ENCODE peak calls at places on chromosomes 1 and 21, in five cellular contexts. One of them, this sample, is unnamed.

GRCh38 chr1:198904356-198904755 is 265.5 kb downstream of the PTPRC start:
- DNase-seq in caudate nucleus: no peak
- DNase-seq in breast epithelium: no peak
- DNase-seq in aorta: no peak
- DNase-seq in left ventricle myocardium inferior: no peak
- DNase-seq in this sample: no peak

GRCh38 chr1:15730936-15731335 is 5.1 kb upstream of the SLC25A34 start:
- DNase-seq in caudate nucleus: no peak
- DNase-seq in breast epithelium: no peak
- DNase-seq in aorta: no peak
- DNase-seq in left ventricle myocardium inferior: no peak
- DNase-seq in this sample: no peak

GRCh38 chr1:46687910-46688509 is 16.4 kb downstream of the TEX38 start:
- DNase-seq in caudate nucleus: no peak
- DNase-seq in breast epithelium: no peak
- DNase-seq in aorta: no peak
- DNase-seq in left ventricle myocardium inferior: no peak
- DNase-seq in this sample: no peak

GRCh38 chr1:194647118-194647517 is 1460.7 kb upstream of the B3GALT2 start:
- DNase-seq in caudate nucleus: no peak
- DNase-seq in breast epithelium: no peak
- DNase-seq in aorta: no peak
- DNase-seq in left ventricle myocardium inferior: no peak
- DNase-seq in this sample: no peak

GRCh38 chr1:78676347-78676982 is 26.8 kb downstream of the IFI44 start:
- DNase-seq in caudate nucleus: no peak
- DNase-seq in breast epithelium: no peak
- DNase-seq in aorta: no peak
- DNase-seq in left ventricle myocardium inferior: no peak
- DNase-seq in this sample: no peak

GRCh38 chr1:13619909-13620308 is 36.3 kb downstream of the PDPN start:
- DNase-seq in caudate nucleus: no peak
- DNase-seq in breast epithelium: peak
- DNase-seq in aorta: no peak
- DNase-seq in left ventricle myocardium inferior: no peak
- DNase-seq in this sample: no peak

GRCh38 chr1:151718011-151718431 is 1.4 kb upstream of the CELF3 start:
- DNase-seq in caudate nucleus: no peak
- DNase-seq in breast epithelium: no peak
- DNase-seq in aorta: no peak
- DNase-seq in left ventricle myocardium inferior: peak
- DNase-seq in this sample: no peak

GRCh38 chr1:41645062-41645461 is 160.6 kb upstream of the EDN2 start:
- DNase-seq in caudate nucleus: no peak
- DNase-seq in breast epithelium: no peak
- DNase-seq in aorta: no peak
- DNase-seq in left ventricle myocardium inferior: no peak
- DNase-seq in this sample: no peak

GRCh38 chr1:21329209-21329844 is 39.1 kb upstream of the ECE1 start:
- DNase-seq in caudate nucleus: peak
- DNase-seq in breast epithelium: no peak
- DNase-seq in aorta: no peak
- DNase-seq in left ventricle myocardium inferior: no peak
- DNase-seq in this sample: no peak

GRCh38 chr1:53289050-53289429 is 38.8 kb downstream of the LRP8 start:
- DNase-seq in caudate nucleus: no peak
- DNase-seq in breast epithelium: no peak
- DNase-seq in aorta: no peak
- DNase-seq in left ventricle myocardium inferior: no peak
- DNase-seq in this sample: no peak

GRCh38 chr1:61403863-61404615 is 320.9 kb downstream of the TM2D1 start:
- DNase-seq in caudate nucleus: no peak
- DNase-seq in breast epithelium: no peak
- DNase-seq in aorta: no peak
- DNase-seq in left ventricle myocardium inferior: no peak
- DNase-seq in this sample: no peak

GRCh38 chr1:2446861-2447260 is 29.2 kb upstream of the PLCH2 start:
- DNase-seq in caudate nucleus: peak
- DNase-seq in breast epithelium: no peak
- DNase-seq in aorta: no peak
- DNase-seq in left ventricle myocardium inferior: no peak
- DNase-seq in this sample: no peak

GRCh38 chr1:62311473-62311943 is 7.7 kb downstream of the KANK4 start:
- DNase-seq in caudate nucleus: no peak
- DNase-seq in breast epithelium: no peak
- DNase-seq in aorta: no peak
- DNase-seq in left ventricle myocardium inferior: no peak
- DNase-seq in this sample: no peak

GRCh38 chr1:66831529-66832239 is 30.6 kb upstream of the INSL5 start:
- DNase-seq in caudate nucleus: no peak
- DNase-seq in breast epithelium: no peak
- DNase-seq in aorta: no peak
- DNase-seq in left ventricle myocardium inferior: no peak
- DNase-seq in this sample: no peak

GRCh38 chr21:43829161-43829560 is 35.9 kb upstream of the AGPAT3 start:
- DNase-seq in caudate nucleus: no peak
- DNase-seq in breast epithelium: no peak
- DNase-seq in aorta: no peak
- DNase-seq in left ventricle myocardium inferior: no peak
- DNase-seq in this sample: no peak
- H3K27ac ChIP-seq in caudate nucleus: no peak
- H3K27ac ChIP-seq in breast epithelium: no peak
- H3K27ac ChIP-seq in aorta: no peak
- H3K27ac ChIP-seq in left ventricle myocardium inferior: no peak
- H3K27ac ChIP-seq in this sample: no peak

GRCh38 chr1:25120286-25120685 is 112.0 kb downstream of the SYF2 start:
- DNase-seq in caudate nucleus: no peak
- DNase-seq in breast epithelium: no peak
- DNase-seq in aorta: no peak
- DNase-seq in left ventricle myocardium inferior: no peak
- DNase-seq in this sample: no peak
- H3K27ac ChIP-seq in caudate nucleus: no peak
- H3K27ac ChIP-seq in breast epithelium: no peak
- H3K27ac ChIP-seq in aorta: no peak
- H3K27ac ChIP-seq in left ventricle myocardium inferior: no peak
- H3K27ac ChIP-seq in this sample: no peak

DNA sequence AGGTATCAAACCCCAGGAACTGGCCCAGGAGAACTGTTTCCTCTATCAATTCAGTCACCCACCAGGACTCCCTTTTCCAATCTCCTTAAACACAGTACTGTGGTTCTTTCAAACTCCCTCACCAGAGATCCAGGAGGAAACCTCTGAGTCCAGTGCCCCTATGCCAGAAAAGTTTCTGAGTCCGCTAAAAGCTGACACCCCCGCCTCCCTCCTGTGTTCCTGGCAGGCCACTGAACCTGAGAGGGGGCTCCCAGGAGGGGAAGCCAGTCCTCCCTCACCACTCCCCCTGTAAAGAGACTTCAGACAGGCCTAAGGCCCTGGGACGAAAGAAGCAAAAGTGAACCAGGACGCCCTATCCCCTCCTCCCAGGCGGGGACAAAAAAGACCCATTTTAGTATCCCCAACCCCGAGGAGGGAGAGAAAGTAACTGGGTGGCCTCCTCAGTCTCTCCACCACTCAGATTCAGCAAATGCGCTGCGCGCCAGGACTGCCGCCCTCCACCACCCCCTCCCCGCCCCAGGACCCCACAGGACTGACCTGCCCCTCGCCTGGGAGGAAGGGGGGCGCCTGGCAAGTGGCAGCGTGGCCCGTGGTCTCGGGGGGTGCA is 624 bp downstream of the SLC41A1 start:
- DNase-seq in caudate nucleus: peak
- DNase-seq in breast epithelium: peak
- DNase-seq in aorta: no peak
- DNase-seq in left ventricle myocardium inferior: no peak
- DNase-seq in this sample: no peak
- H3K27ac ChIP-seq in caudate nucleus: peak
- H3K27ac ChIP-seq in breast epithelium: peak
- H3K27ac ChIP-seq in aorta: peak
- H3K27ac ChIP-seq in left ventricle myocardium inferior: peak
- H3K27ac ChIP-seq in this sample: peak

GRCh38 chr21:37627561-37627960 is 261.0 kb downstream of the DYRK1A start:
- DNase-seq in caudate nucleus: no peak
- DNase-seq in breast epithelium: no peak
- DNase-seq in aorta: no peak
- DNase-seq in left ventricle myocardium inferior: no peak
- DNase-seq in this sample: no peak

GRCh38 chr21:37623689-37624088 is 257.1 kb downstream of the DYRK1A start:
- DNase-seq in caudate nucleus: no peak
- DNase-seq in breast epithelium: no peak
- DNase-seq in aorta: no peak
- DNase-seq in left ventricle myocardium inferior: no peak
- DNase-seq in this sample: no peak

GRCh38 chr21:37628362-37628761 is 261.8 kb downstream of the DYRK1A start:
- DNase-seq in caudate nucleus: no peak
- DNase-seq in breast epithelium: no peak
- DNase-seq in aorta: no peak
- DNase-seq in left ventricle myocardium inferior: no peak
- DNase-seq in this sample: no peak

GRCh38 chr21:37626320-37626719 is 259.7 kb downstream of the DYRK1A start:
- DNase-seq in caudate nucleus: no peak
- DNase-seq in breast epithelium: no peak
- DNase-seq in aorta: no peak
- DNase-seq in left ventricle myocardium inferior: no peak
- DNase-seq in this sample: no peak

GRCh38 chr21:37627074-37627473 is 260.5 kb downstream of the DYRK1A start:
- DNase-seq in caudate nucleus: no peak
- DNase-seq in breast epithelium: no peak
- DNase-seq in aorta: no peak
- DNase-seq in left ventricle myocardium inferior: no peak
- DNase-seq in this sample: no peak
- H3K27ac ChIP-seq in caudate nucleus: no peak
- H3K27ac ChIP-seq in breast epithelium: no peak
- H3K27ac ChIP-seq in aorta: no peak
- H3K27ac ChIP-seq in left ventricle myocardium inferior: no peak
- H3K27ac ChIP-seq in this sample: no peak

GRCh38 chr1:164771568-164772350 is 212.8 kb downstream of the PBX1 start:
- DNase-seq in caudate nucleus: no peak
- DNase-seq in breast epithelium: no peak
- DNase-seq in aorta: peak
- DNase-seq in left ventricle myocardium inferior: no peak
- DNase-seq in this sample: no peak
- H3K27ac ChIP-seq in caudate nucleus: peak
- H3K27ac ChIP-seq in breast epithelium: peak
- H3K27ac ChIP-seq in aorta: peak
- H3K27ac ChIP-seq in left ventricle myocardium inferior: peak
- H3K27ac ChIP-seq in this sample: no peak

GRCh38 chr1:171740356-171740863 is 1.5 kb downstream of the VAMP4 start:
- DNase-seq in caudate nucleus: no peak
- DNase-seq in breast epithelium: no peak
- DNase-seq in aorta: no peak
- DNase-seq in left ventricle myocardium inferior: no peak
- DNase-seq in this sample: no peak

GRCh38 chr1:171740987-171741871 is 636 bp downstream of the VAMP4 start:
- DNase-seq in caudate nucleus: peak
- DNase-seq in breast epithelium: peak
- DNase-seq in aorta: peak
- DNase-seq in left ventricle myocardium inferior: peak
- DNase-seq in this sample: peak

GRCh38 chr1:171741872-171742576 is at the start of gene VAMP4:
- DNase-seq in caudate nucleus: peak
- DNase-seq in breast epithelium: peak
- DNase-seq in aorta: peak
- DNase-seq in left ventricle myocardium inferior: peak
- DNase-seq in this sample: peak

GRCh38 chr1:171742577-171742922 is 685 bp upstream of the VAMP4 start:
- DNase-seq in caudate nucleus: peak
- DNase-seq in breast epithelium: peak
- DNase-seq in aorta: peak
- DNase-seq in left ventricle myocardium inferior: peak
- DNase-seq in this sample: peak

GRCh38 chr1:171743014-171743870 is 1.4 kb upstream of the VAMP4 start:
- DNase-seq in caudate nucleus: no peak
- DNase-seq in breast epithelium: peak
- DNase-seq in aorta: no peak
- DNase-seq in left ventricle myocardium inferior: no peak
- DNase-seq in this sample: no peak
- H3K27ac ChIP-seq in caudate nucleus: peak
- H3K27ac ChIP-seq in breast epithelium: peak
- H3K27ac ChIP-seq in aorta: peak
- H3K27ac ChIP-seq in left ventricle myocardium inferior: peak
- H3K27ac ChIP-seq in this sample: peak

GRCh38 chr1:156673387-156674121 is 3.7 kb downstream of the NES start:
- DNase-seq in caudate nucleus: peak
- DNase-seq in breast epithelium: no peak
- DNase-seq in aorta: no peak
- DNase-seq in left ventricle myocardium inferior: no peak
- DNase-seq in this sample: no peak

GRCh38 chr1:156670359-156670758 is 6.8 kb downstream of the NES start:
- DNase-seq in caudate nucleus: no peak
- DNase-seq in breast epithelium: no peak
- DNase-seq in aorta: no peak
- DNase-seq in left ventricle myocardium inferior: no peak
- DNase-seq in this sample: no peak

GRCh38 chr1:156669794-156670193 is 7.4 kb downstream of the NES start:
- DNase-seq in caudate nucleus: no peak
- DNase-seq in breast epithelium: no peak
- DNase-seq in aorta: peak
- DNase-seq in left ventricle myocardium inferior: no peak
- DNase-seq in this sample: no peak

GRCh38 chr1:156670791-156671190 is 6.4 kb downstream of the NES start:
- DNase-seq in caudate nucleus: no peak
- DNase-seq in breast epithelium: no peak
- DNase-seq in aorta: no peak
- DNase-seq in left ventricle myocardium inferior: no peak
- DNase-seq in this sample: no peak

DNA sequence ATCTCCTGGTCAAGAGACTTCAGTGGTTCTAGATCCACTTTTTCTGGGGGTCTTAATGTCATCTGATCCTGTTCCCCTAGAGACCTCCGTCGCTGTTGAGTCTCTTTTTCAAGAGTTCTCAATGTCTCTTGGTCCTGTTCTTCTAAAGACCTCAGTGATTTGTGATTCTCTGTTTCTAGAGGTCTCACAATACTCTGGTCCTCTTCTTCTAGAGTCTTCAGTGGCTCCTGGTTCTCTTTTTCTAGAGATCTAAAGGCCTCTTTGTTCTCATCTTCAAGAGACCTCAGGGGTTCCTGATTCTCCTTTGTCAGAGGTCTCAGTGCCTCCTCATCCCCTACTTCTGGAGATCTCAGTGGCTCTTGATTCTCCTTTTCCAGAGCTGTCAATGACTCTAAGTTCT is 5.4 kb downstream of the NES start:
- DNase-seq in caudate nucleus: no peak
- DNase-seq in breast epithelium: no peak
- DNase-seq in aorta: no peak
- DNase-seq in left ventricle myocardium inferior: no peak
- DNase-seq in this sample: no peak
- H3K27ac ChIP-seq in caudate nucleus: no peak
- H3K27ac ChIP-seq in breast epithelium: no peak
- H3K27ac ChIP-seq in aorta: no peak
- H3K27ac ChIP-seq in left ventricle myocardium inferior: peak
- H3K27ac ChIP-seq in this sample: no peak